ENCODE peak calls at places on chromosomes 6 and 20, in five cellular contexts. One of them, this sample, is unnamed.

GRCh38 chr6:107434812-107435211 is 24.6 kb downstream of the PDSS2 start:
- DNase-seq in NCI-H345: no peak
- DNase-seq in HFFc6: no peak
- DNase-seq in adrenal gland: no peak
- DNase-seq in NCI-H82: no peak
- DNase-seq in this sample: no peak

GRCh38 chr20:61840661-61841455 is 224.8 kb downstream of the TAF4 start:
- DNase-seq in NCI-H345: no peak
- DNase-seq in HFFc6: no peak
- DNase-seq in adrenal gland: no peak
- DNase-seq in NCI-H82: no peak
- DNase-seq in this sample: no peak

GRCh38 chr20:955656-956055 is 39.5 kb upstream of the ANGPT4 start:
- DNase-seq in NCI-H345: no peak
- DNase-seq in HFFc6: no peak
- DNase-seq in adrenal gland: no peak
- DNase-seq in NCI-H82: no peak
- DNase-seq in this sample: no peak

GRCh38 chr20:37880726-37881591 is 22.0 kb upstream of the VSTM2L start:
- DNase-seq in NCI-H345: peak
- DNase-seq in HFFc6: no peak
- DNase-seq in adrenal gland: peak
- DNase-seq in NCI-H82: peak
- DNase-seq in this sample: peak

GRCh38 chr6:16947461-16948159 is 154.2 kb upstream of the STMND1 start:
- DNase-seq in NCI-H345: peak
- DNase-seq in HFFc6: peak
- DNase-seq in adrenal gland: peak
- DNase-seq in NCI-H82: no peak
- DNase-seq in this sample: no peak

GRCh38 chr6:125947581-125947980 is 9.0 kb upstream of the HINT3 start:
- DNase-seq in NCI-H345: no peak
- DNase-seq in HFFc6: peak
- DNase-seq in adrenal gland: no peak
- DNase-seq in NCI-H82: no peak
- DNase-seq in this sample: peak

GRCh38 chr6:11806561-11807317 is 28.1 kb upstream of the ADTRP start:
- DNase-seq in NCI-H345: no peak
- DNase-seq in HFFc6: no peak
- DNase-seq in adrenal gland: no peak
- DNase-seq in NCI-H82: peak
- DNase-seq in this sample: no peak

GRCh38 chr6:157946865-157947532 is 34.7 kb upstream of the SYNJ2 start:
- DNase-seq in NCI-H345: no peak
- DNase-seq in HFFc6: no peak
- DNase-seq in adrenal gland: no peak
- DNase-seq in NCI-H82: peak
- DNase-seq in this sample: no peak

GRCh38 chr6:25138697-25139051 is 140.5 kb upstream of the CARMIL1 start:
- DNase-seq in NCI-H345: no peak
- DNase-seq in HFFc6: peak
- DNase-seq in adrenal gland: no peak
- DNase-seq in NCI-H82: no peak
- DNase-seq in this sample: no peak

GRCh38 chr6:21359926-21360325 is 233.6 kb upstream of the SOX4 start:
- DNase-seq in NCI-H345: no peak
- DNase-seq in HFFc6: no peak
- DNase-seq in adrenal gland: no peak
- DNase-seq in NCI-H82: no peak
- DNase-seq in this sample: no peak

GRCh38 chr6:111361648-111362047 is 121.4 kb downstream of the REV3L start:
- DNase-seq in NCI-H345: peak
- DNase-seq in HFFc6: peak
- DNase-seq in adrenal gland: no peak
- DNase-seq in NCI-H82: peak
- DNase-seq in this sample: peak

GRCh38 chr20:2038161-2038560 is 44.3 kb upstream of the PDYN start:
- DNase-seq in NCI-H345: peak
- DNase-seq in HFFc6: no peak
- DNase-seq in adrenal gland: no peak
- DNase-seq in NCI-H82: no peak
- DNase-seq in this sample: no peak

GRCh38 chr20:9359561-9360308 is 154.7 kb upstream of the LAMP5 start:
- DNase-seq in NCI-H345: peak
- DNase-seq in HFFc6: peak
- DNase-seq in adrenal gland: peak
- DNase-seq in NCI-H82: peak
- DNase-seq in this sample: peak

GRCh38 chr6:108750801-108751200 is 97.4 kb upstream of the ARMC2 start:
- DNase-seq in NCI-H345: no peak
- DNase-seq in HFFc6: no peak
- DNase-seq in adrenal gland: no peak
- DNase-seq in NCI-H82: no peak
- DNase-seq in this sample: no peak

GRCh38 chr6:33670971-33671370 is 40.5 kb downstream of the UQCC2 start:
- DNase-seq in NCI-H345: no peak
- DNase-seq in HFFc6: no peak
- DNase-seq in adrenal gland: no peak
- DNase-seq in NCI-H82: no peak
- DNase-seq in this sample: no peak

GRCh38 chr6:7910654-7911344 is at the start of gene TXNDC5:
- DNase-seq in NCI-H345: peak
- DNase-seq in HFFc6: peak
- DNase-seq in adrenal gland: peak
- DNase-seq in NCI-H82: peak
- DNase-seq in this sample: peak

GRCh38 chr6:78300885-78301284 is 566.5 kb upstream of the IRAK1BP1 start:
- DNase-seq in NCI-H345: no peak
- DNase-seq in HFFc6: no peak
- DNase-seq in adrenal gland: no peak
- DNase-seq in NCI-H82: no peak
- DNase-seq in this sample: no peak

GRCh38 chr6:16244869-16245451 is 6.6 kb downstream of the GMPR start:
- DNase-seq in NCI-H345: peak
- DNase-seq in HFFc6: no peak
- DNase-seq in adrenal gland: no peak
- DNase-seq in NCI-H82: no peak
- DNase-seq in this sample: no peak

GRCh38 chr20:31572701-31573554 is 32.2 kb upstream of the ID1 start:
- DNase-seq in NCI-H345: peak
- DNase-seq in HFFc6: peak
- DNase-seq in adrenal gland: peak
- DNase-seq in NCI-H82: peak
- DNase-seq in this sample: peak

GRCh38 chr20:40978761-40979160 is 49.9 kb upstream of the TOP1 start:
- DNase-seq in NCI-H345: no peak
- DNase-seq in HFFc6: no peak
- DNase-seq in adrenal gland: no peak
- DNase-seq in NCI-H82: no peak
- DNase-seq in this sample: no peak

GRCh38 chr20:23671479-23671878 is 17.4 kb downstream of the CST4 start:
- DNase-seq in NCI-H345: no peak
- DNase-seq in HFFc6: no peak
- DNase-seq in adrenal gland: no peak
- DNase-seq in NCI-H82: no peak
- DNase-seq in this sample: no peak

GRCh38 chr20:15584507-15584906 is 988.7 kb downstream of the KIF16B start:
- DNase-seq in NCI-H345: no peak
- DNase-seq in HFFc6: no peak
- DNase-seq in adrenal gland: no peak
- DNase-seq in NCI-H82: no peak
- DNase-seq in this sample: no peak

GRCh38 chr6:150738092-150738625 is 127.3 kb upstream of the MTHFD1L start:
- DNase-seq in NCI-H345: no peak
- DNase-seq in HFFc6: no peak
- DNase-seq in adrenal gland: no peak
- DNase-seq in NCI-H82: no peak
- DNase-seq in this sample: no peak

GRCh38 chr20:2314759-2315439 is 19.1 kb downstream of the TGM3 start:
- DNase-seq in NCI-H345: peak
- DNase-seq in HFFc6: peak
- DNase-seq in adrenal gland: peak
- DNase-seq in NCI-H82: no peak
- DNase-seq in this sample: peak

GRCh38 chr6:163761491-163761890 is 347.0 kb downstream of the QKI start:
- DNase-seq in NCI-H345: no peak
- DNase-seq in HFFc6: no peak
- DNase-seq in adrenal gland: no peak
- DNase-seq in NCI-H82: no peak
- DNase-seq in this sample: no peak

GRCh38 chr6:53492860-53493634 is 51.9 kb downstream of the GCLC start:
- DNase-seq in NCI-H345: peak
- DNase-seq in HFFc6: peak
- DNase-seq in adrenal gland: no peak
- DNase-seq in NCI-H82: peak
- DNase-seq in this sample: no peak

GRCh38 chr6:122755901-122756300 is 23.6 kb upstream of the FABP7 start:
- DNase-seq in NCI-H345: peak
- DNase-seq in HFFc6: no peak
- DNase-seq in adrenal gland: no peak
- DNase-seq in NCI-H82: no peak
- DNase-seq in this sample: no peak

GRCh38 chr6:31609519-31610406 is 5.3 kb upstream of the AIF1 start:
- DNase-seq in NCI-H345: peak
- DNase-seq in HFFc6: no peak
- DNase-seq in adrenal gland: no peak
- DNase-seq in NCI-H82: no peak
- DNase-seq in this sample: no peak

GRCh38 chr20:57600324-57601210 is 19.7 kb downstream of the ZBP1 start:
- DNase-seq in NCI-H345: no peak
- DNase-seq in HFFc6: no peak
- DNase-seq in adrenal gland: no peak
- DNase-seq in NCI-H82: no peak
- DNase-seq in this sample: no peak

GRCh38 chr6:26087284-26088115 is at the start of gene HFE:
- DNase-seq in NCI-H345: no peak
- DNase-seq in HFFc6: peak
- DNase-seq in adrenal gland: peak
- DNase-seq in NCI-H82: no peak
- DNase-seq in this sample: peak

GRCh38 chr6:53659458-53659857 is 6.1 kb downstream of the KLHL31 start:
- DNase-seq in NCI-H345: no peak
- DNase-seq in HFFc6: no peak
- DNase-seq in adrenal gland: no peak
- DNase-seq in NCI-H82: no peak
- DNase-seq in this sample: no peak